ENCODE peak calls at places on chromosomes 7 and 10, in four cellular contexts. M is endothelial cell, K is skeletal muscle cell, N is non-pigmented ciliary epithelial cell. Q is an unnamed sample.

GRCh38 chr10:930415-931325 is 835 bp downstream of the LARP4B start:
- DNase-seq in M (peak), N (no peak), K (no peak), Q (no peak)

GRCh38 chr10:126917375-126917774 is 12.1 kb downstream of the DOCK1 start:
- DNase-seq in N (no peak), M (no peak), K (no peak), Q (no peak)

GRCh38 chr10:111373696-111374095 is 296.9 kb downstream of the ADRA2A start:
- DNase-seq in M (no peak), K (no peak), N (no peak), Q (no peak)

GRCh38 chr10:87862644-87863101 is 660 bp downstream of the KLLN start:
- DNase-seq in N (no peak), M (no peak), K (no peak), Q (no peak)

GRCh38 chr7:158929306-158929705 is 72.9 kb downstream of the DYNC2I1 start:
- DNase-seq in M (no peak), N (no peak), K (no peak), Q (no peak)

GRCh38 chr10:47260505-47261111 is 39.4 kb upstream of the GDF10 start:
- DNase-seq in K (no peak), N (no peak), M (peak), Q (no peak)

GRCh38 chr10:85008493-85009181 is 680.2 kb downstream of the CCSER2 start:
- DNase-seq in K (no peak), N (no peak), M (no peak), Q (no peak)

GRCh38 chr10:89279449-89279869 is 22.4 kb upstream of the IFIT2 start:
- DNase-seq in K (peak), M (no peak), N (no peak), Q (no peak)

GRCh38 chr7:130733866-130734524 is at the start of gene KLF14:
- DNase-seq in K (no peak), N (no peak), M (peak), Q (no peak)

GRCh38 chr7:132656846-132657776 is 80.8 kb upstream of the PLXNA4 start:
- DNase-seq in M (no peak), N (no peak), K (no peak), Q (no peak)

GRCh38 chr7:47601119-47601880 is 19.4 kb upstream of the TNS3 start:
- DNase-seq in K (peak), N (peak), M (no peak), Q (no peak)

GRCh38 chr7:50315739-50316671 is 11.5 kb downstream of the IKZF1 start:
- DNase-seq in N (no peak), K (no peak), M (no peak), Q (no peak)

GRCh38 chr10:119222531-119222930 is 15.2 kb downstream of the GRK5 start:
- DNase-seq in M (no peak), K (no peak), N (no peak), Q (no peak)

GRCh38 chr10:102645388-102645740 is 1.1 kb downstream of the TRIM8 start:
- DNase-seq in M (no peak), N (no peak), K (no peak), Q (no peak)

GRCh38 chr10:132209130-132209529 is 22.4 kb downstream of the DPYSL4 start:
- DNase-seq in K (no peak), M (no peak), N (no peak), Q (no peak)

GRCh38 chr10:100744980-100745881 is at the start of gene PAX2:
- DNase-seq in M (no peak), K (no peak), N (no peak), Q (no peak)

GRCh38 chr10:132145002-132145401 is 41.7 kb upstream of the DPYSL4 start:
- DNase-seq in M (no peak), K (no peak), N (no peak), Q (no peak)

GRCh38 chr7:25835191-25835590 is 316.8 kb upstream of the NFE2L3 start:
- DNase-seq in N (no peak), K (no peak), M (no peak), Q (no peak)

GRCh38 chr10:102455893-102456471 is 4.6 kb upstream of the C10orf95 start:
- DNase-seq in M (no peak), K (peak), N (no peak), Q (peak)

GRCh38 chr10:129868470-129869035 is 95.5 kb downstream of the EBF3 start:
- DNase-seq in N (no peak), M (no peak), K (no peak), Q (no peak)

GRCh38 chr10:97454330-97455036 is 8.5 kb downstream of the ZDHHC16 start:
- DNase-seq in K (no peak), M (no peak), N (no peak), Q (peak)

GRCh38 chr7:71198887-71199286 is 66.9 kb downstream of the GALNT17 start:
- DNase-seq in M (no peak), N (no peak), K (no peak), Q (no peak)

GRCh38 chr10:22503315-22504090 is 158.2 kb downstream of the SPAG6 start:
- DNase-seq in N (no peak), M (no peak), K (no peak), Q (no peak)

GRCh38 chr7:104848386-104848990 is 165.5 kb upstream of the KMT2E start:
- DNase-seq in K (no peak), M (peak), N (peak), Q (no peak)

GRCh38 chr7:76512941-76513816 is 2.8 kb downstream of the UPK3B start:
- DNase-seq in M (peak), K (no peak), N (no peak), Q (no peak)

GRCh38 chr10:78381072-78381471 is 347.4 kb downstream of the RPS24 start:
- DNase-seq in M (peak), N (no peak), K (no peak), Q (no peak)

GRCh38 chr7:85974176-85974575 is 669.5 kb upstream of the GRM3 start:
- DNase-seq in N (no peak), M (no peak), K (no peak), Q (no peak)

GRCh38 chr7:115015619-115016018 is 93.7 kb downstream of the MDFIC start:
- DNase-seq in N (peak), K (peak), M (no peak), Q (no peak)

GRCh38 chr7:105885386-105886111 is 9.2 kb upstream of the ATXN7L1 start:
- DNase-seq in M (peak), K (no peak), N (no peak), Q (no peak)

GRCh38 chr7:48004023-48004422 is 24.6 kb upstream of the HUS1 start:
- DNase-seq in K (no peak), M (no peak), N (no peak), Q (no peak)

GRCh38 chr10:11446895-11447294 is 164.6 kb downstream of the USP6NL start:
- DNase-seq in M (no peak), N (no peak), K (no peak), Q (no peak)

GRCh38 chr7:140446467-140446866 is 32.8 kb downstream of the MKRN1 start:
- DNase-seq in M (no peak), N (no peak), K (no peak), Q (no peak)

GRCh38 chr7:20267482-20267881 is 50.3 kb upstream of the MACC1 start:
- DNase-seq in M (no peak), K (no peak), N (no peak), Q (no peak)

GRCh38 chr7:771241-772004 is 44.3 kb upstream of the PRKAR1B start:
- DNase-seq in K (no peak), N (no peak), M (no peak), Q (no peak)

GRCh38 chr7:142901426-142902259 is 16.1 kb upstream of the TRPV6 start:
- DNase-seq in M (no peak), K (no peak), N (no peak), Q (no peak)